ENCODE peak calls at places on chromosomes 12 and 14, in four cellular contexts. X is RCC 7860, D is fibroblast of mammary gland, K is BJ. G is an unnamed sample.

GRCh38 chr12:57713209-57713608 is 19.3 kb downstream of the OS9 start:
- DNase-seq in D (no peak), K (no peak), X (no peak), G (no peak)

GRCh38 chr12:76018111-76018510 is 13.5 kb downstream of the PHLDA1 start:
- DNase-seq in K (no peak), D (peak), X (peak), G (peak)

GRCh38 chr12:70719672-70720420 is 82.6 kb upstream of the PTPRB start:
- DNase-seq in D (peak), X (peak), K (no peak), G (peak)

GRCh38 chr12:49055978-49056754 is 4.4 kb downstream of the KMT2D start:
- DNase-seq in K (peak), X (peak), D (peak), G (peak)

GRCh38 chr14:68688872-68689371 is 103.9 kb downstream of the ZFP36L1 start:
- DNase-seq in D (peak), X (peak), K (no peak), G (peak)

GRCh38 chr12:53217049-53217929 is 10.2 kb upstream of the ITGB7 start:
- DNase-seq in D (peak), K (no peak), X (no peak), G (peak)

GRCh38 chr12:201361-201760 is 12.6 kb downstream of the SLC6A12 start:
- DNase-seq in X (no peak), K (no peak), D (no peak), G (no peak)

GRCh38 chr12:132225214-132225613 is 81.0 kb downstream of the NOC4L start:
- DNase-seq in D (no peak), K (no peak), X (no peak), G (no peak)